ENCODE peak calls at places on chromosomes 6 and 20, in nine cellular contexts. H is psoas muscle, D is mesenchymal stem cell, T is right lobe of liver, O is body of pancreas, Q is astrocyte, J is pancreas, N is prostate gland, F is IMR-90. U is an unnamed sample.

GRCh38 chr6:7467007-7467897 is 74.2 kb upstream of the DSP start:
- DNase-seq in Q (peak; percentile 18), H (no peak), N (no peak), T (no peak), O (peak; percentile 35), F (peak; percentile 26), J (no peak), D (peak; percentile 75), U (no peak)

GRCh38 chr20:7207186-7207585 is 439.7 kb downstream of the BMP2 start:
- DNase-seq in D (no peak), H (no peak), T (no peak), Q (peak; percentile 30), N (no peak), J (no peak), F (no peak), O (no peak), U (no peak)

GRCh38 chr20:53330744-53331143 is 262.9 kb downstream of the ZNF217 start:
- DNase-seq in H (no peak), D (peak; percentile 9), Q (peak; percentile 21), J (no peak), F (no peak), T (no peak), N (no peak), O (no peak), U (no peak)

GRCh38 chr6:34585512-34586045 is 29.4 kb upstream of the SPDEF start:
- DNase-seq in J (no peak), F (peak; percentile 53), O (no peak), Q (peak; percentile 70), H (peak; percentile 37), D (peak; percentile 53), T (no peak), N (no peak), U (no peak)

GRCh38 chr20:19672498-19672897 is 85.6 kb upstream of the RIN2 start:
- DNase-seq in J (no peak), D (no peak), N (no peak), H (no peak), F (no peak), Q (no peak), T (no peak), O (no peak), U (no peak)

GRCh38 chr20:46051556-46052323 is 22.7 kb downstream of the SLC12A5 start:
- DNase-seq in N (no peak), Q (no peak), O (no peak), H (no peak), T (no peak), F (peak; percentile 15), J (no peak), D (no peak), U (no peak)

GRCh38 chr6:168035098-168035660 is 37.7 kb downstream of the KIF25 start:
- DNase-seq in F (peak; percentile 78), N (peak; percentile 24), Q (peak; percentile 78), T (peak; percentile 63), H (peak; percentile 69), J (peak; percentile 56), D (peak; percentile 93), O (peak; percentile 64), U (peak; percentile 70)

GRCh38 chr20:2088904-2089303 is 12.7 kb upstream of the STK35 start:
- DNase-seq in H (no peak), N (no peak), T (no peak), D (no peak), Q (no peak), O (no peak), F (no peak), J (no peak), U (no peak)

DNA sequence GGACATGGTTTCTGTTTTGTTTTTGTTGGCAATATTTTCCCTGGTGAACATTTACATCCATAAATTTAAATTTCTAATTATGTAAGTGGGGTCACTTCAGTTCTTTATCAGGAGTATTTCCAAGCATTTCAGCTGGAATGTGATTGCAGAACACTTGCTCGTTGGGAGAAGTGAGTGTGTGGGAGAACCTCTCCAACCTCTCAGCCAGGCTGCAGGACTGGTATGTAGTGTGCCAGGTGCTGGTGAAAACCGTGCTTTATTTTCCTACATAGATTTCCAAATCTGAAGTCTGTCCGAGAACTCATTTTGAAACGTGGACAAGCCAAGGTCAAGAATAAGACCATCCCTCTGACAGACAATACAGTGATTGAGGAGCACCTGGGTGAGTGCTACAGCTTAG is 6.3 kb downstream of the RPL7L1 start:
- DNase-seq in Q (no peak), J (no peak), F (no peak), D (no peak), O (no peak), H (no peak), N (no peak), T (no peak), U (no peak)
- H3K36me3 ChIP-seq in Q (peaks cover 32% of the 10 kb centered on the region), J (peaks cover 29% of the 10 kb centered on the region), F (peaks cover 39% of the 10 kb centered on the region), D (peaks cover 41% of the 10 kb centered on the region), O (peaks cover 16% of the 10 kb centered on the region), H (peaks cover 15% of the 10 kb centered on the region), N (peaks cover 20% of the 10 kb centered on the region), T (peaks cover 6% of the 10 kb centered on the region), U (peaks cover 50% of the 10 kb centered on the region)

GRCh38 chr20:61823242-61823641 is 242.4 kb downstream of the TAF4 start:
- DNase-seq in N (no peak), O (no peak), D (no peak), H (no peak), Q (no peak), J (no peak), F (no peak), T (no peak), U (no peak)
- H3K27ac ChIP-seq in N (no peak overlapping the region), O (no peak overlapping the region), D (no peak overlapping the region), H (no peak overlapping the region), Q (no peak overlapping the region), J (no peak overlapping the region), F (no peak overlapping the region), T (no peak overlapping the region), U (no peak overlapping the region)

GRCh38 chr20:37905969-37906613 is 3.2 kb downstream of the VSTM2L start:
- DNase-seq in J (no peak), D (no peak), H (no peak), Q (no peak), O (no peak), N (no peak), F (no peak), T (no peak), U (no peak)

GRCh38 chr20:37911262-37911661 is 8.3 kb downstream of the VSTM2L start:
- DNase-seq in H (no peak), N (no peak), T (no peak), J (no peak), Q (no peak), D (no peak), O (no peak), F (no peak), U (no peak)

GRCh38 chr20:37907330-37907676 is 4.4 kb downstream of the VSTM2L start:
- DNase-seq in T (no peak), D (no peak), Q (no peak), J (no peak), H (no peak), O (no peak), N (no peak), F (no peak), U (no peak)

GRCh38 chr20:37904845-37905244 is 1.9 kb downstream of the VSTM2L start:
- DNase-seq in J (no peak), D (no peak), O (no peak), Q (no peak), H (no peak), N (no peak), F (no peak), T (no peak), U (no peak)

GRCh38 chr20:37907677-37908397 is 4.9 kb downstream of the VSTM2L start:
- DNase-seq in F (peak; percentile 42), T (no peak), D (no peak), Q (peak; percentile 89), O (no peak), H (no peak), N (no peak), J (no peak), U (no peak)
- H3K4me1 ChIP-seq in F (peaks cover 5% of the 10 kb centered on the region), T (no peaks in the 10 kb centered on the region), D (peaks cover 26% of the 10 kb centered on the region), Q (peaks cover 19% of the 10 kb centered on the region), O (peaks cover 6% of the 10 kb centered on the region), H (no peaks in the 10 kb centered on the region), N (no peaks in the 10 kb centered on the region), J (no peaks in the 10 kb centered on the region), U (no peaks in the 10 kb centered on the region)

GRCh38 chr6:89727501-89727900 is 89.0 kb upstream of the LYRM2 start:
- DNase-seq in N (no peak), T (no peak), J (no peak), O (no peak), H (no peak), F (no peak), Q (no peak), D (no peak), U (no peak)
- H3K36me3 ChIP-seq in N (no peaks in the 10 kb centered on the region), T (no peaks in the 10 kb centered on the region), J (peaks cover 39% of the 10 kb centered on the region), O (peaks cover 2% of the 10 kb centered on the region), H (peaks cover 7% of the 10 kb centered on the region), F (peaks cover 23% of the 10 kb centered on the region), Q (peaks cover 61% of the 10 kb centered on the region), D (peaks cover 7% of the 10 kb centered on the region), U (peaks cover 53% of the 10 kb centered on the region)

DNA sequence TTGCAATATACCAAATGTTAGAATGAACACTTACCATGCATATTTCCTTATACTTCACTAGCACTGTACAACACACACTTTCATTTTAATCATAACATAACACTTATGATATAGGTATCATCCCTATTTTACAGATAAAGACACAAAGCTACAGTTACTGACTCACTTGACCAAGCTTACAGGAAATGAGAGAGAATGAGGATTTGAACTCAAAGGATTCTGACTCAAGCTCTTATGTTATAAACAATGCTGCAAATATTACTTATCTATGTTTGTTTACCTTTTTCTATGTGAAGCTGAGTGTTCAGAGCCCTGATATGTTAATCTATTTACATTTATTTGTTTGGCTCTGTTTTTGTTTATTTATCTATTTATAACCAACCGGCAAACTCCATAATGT is 245.4 kb downstream of the PTPRK start:
- DNase-seq in D (peak; percentile 71), O (no peak), N (no peak), J (no peak), Q (peak; percentile 60), T (no peak), H (no peak), F (peak; percentile 84), U (no peak)
- H3K27ac ChIP-seq in D (no peak overlapping the region), O (no peak overlapping the region), N (no peak overlapping the region), J (no peak overlapping the region), Q (no peak overlapping the region), T (no peak overlapping the region), H (no peak overlapping the region), F (no peak overlapping the region), U (no peak overlapping the region)

U was measured in right atrium auricular region.